ENCODE peak calls at places on chromosomes 11 and 22, in five cellular contexts. One of them, this sample, is unnamed.

GRCh38 chr11:67118059-67118766 is 850 bp upstream of the KDM2A start:
- DNase-seq in esophagus muscularis mucosa: no peak
- DNase-seq in AG04450: no peak
- DNase-seq in brain pericyte: no peak
- DNase-seq in AG09309: no peak
- DNase-seq in this sample: no peak

GRCh38 chr11:6565325-6565724 is 38.1 kb downstream of the RRP8 start:
- DNase-seq in esophagus muscularis mucosa: no peak
- DNase-seq in AG04450: no peak
- DNase-seq in brain pericyte: no peak
- DNase-seq in AG09309: no peak
- DNase-seq in this sample: no peak

GRCh38 chr11:20132667-20133039 is 27.6 kb downstream of the DBX1 start:
- DNase-seq in esophagus muscularis mucosa: no peak
- DNase-seq in AG04450: no peak
- DNase-seq in brain pericyte: no peak
- DNase-seq in AG09309: no peak
- DNase-seq in this sample: no peak

GRCh38 chr11:6576471-6577373 is 26.7 kb downstream of the RRP8 start:
- DNase-seq in esophagus muscularis mucosa: peak
- DNase-seq in AG04450: no peak
- DNase-seq in brain pericyte: peak
- DNase-seq in AG09309: peak
- DNase-seq in this sample: no peak

GRCh38 chr11:79845002-79845709 is 404.3 kb upstream of the TENM4 start:
- DNase-seq in esophagus muscularis mucosa: no peak
- DNase-seq in AG04450: no peak
- DNase-seq in brain pericyte: no peak
- DNase-seq in AG09309: no peak
- DNase-seq in this sample: no peak

GRCh38 chr11:65927904-65928397 is 8.7 kb downstream of the DRAP1 start:
- DNase-seq in esophagus muscularis mucosa: no peak
- DNase-seq in AG04450: no peak
- DNase-seq in brain pericyte: no peak
- DNase-seq in AG09309: no peak
- DNase-seq in this sample: no peak

GRCh38 chr22:46121079-46121478 is 29.2 kb upstream of the PPARA start:
- DNase-seq in esophagus muscularis mucosa: no peak
- DNase-seq in AG04450: no peak
- DNase-seq in brain pericyte: no peak
- DNase-seq in AG09309: no peak
- DNase-seq in this sample: no peak

GRCh38 chr11:88979641-88980040 is 86.1 kb downstream of the GRM5 start:
- DNase-seq in esophagus muscularis mucosa: no peak
- DNase-seq in AG04450: peak
- DNase-seq in brain pericyte: no peak
- DNase-seq in AG09309: peak
- DNase-seq in this sample: peak

GRCh38 chr11:128289048-128289447 is 298.3 kb downstream of the ETS1 start:
- DNase-seq in esophagus muscularis mucosa: no peak
- DNase-seq in AG04450: no peak
- DNase-seq in brain pericyte: no peak
- DNase-seq in AG09309: no peak
- DNase-seq in this sample: no peak

GRCh38 chr22:43889366-43890253 is 2.2 kb downstream of the PNPLA5 start:
- DNase-seq in esophagus muscularis mucosa: no peak
- DNase-seq in AG04450: no peak
- DNase-seq in brain pericyte: no peak
- DNase-seq in AG09309: no peak
- DNase-seq in this sample: no peak

GRCh38 chr11:60130496-60130895 is 42.0 kb downstream of the MS4A2 start:
- DNase-seq in esophagus muscularis mucosa: no peak
- DNase-seq in AG04450: no peak
- DNase-seq in brain pericyte: no peak
- DNase-seq in AG09309: no peak
- DNase-seq in this sample: peak

GRCh38 chr22:48068323-48068722 is 1305.9 kb downstream of the TBC1D22A start:
- DNase-seq in esophagus muscularis mucosa: no peak
- DNase-seq in AG04450: no peak
- DNase-seq in brain pericyte: no peak
- DNase-seq in AG09309: no peak
- DNase-seq in this sample: no peak

GRCh38 chr11:13679768-13680167 is 11.3 kb downstream of the FAR1 start:
- DNase-seq in esophagus muscularis mucosa: no peak
- DNase-seq in AG04450: no peak
- DNase-seq in brain pericyte: no peak
- DNase-seq in AG09309: no peak
- DNase-seq in this sample: no peak

GRCh38 chr11:134504146-134504905 is 92.3 kb upstream of the B3GAT1 start:
- DNase-seq in esophagus muscularis mucosa: no peak
- DNase-seq in AG04450: no peak
- DNase-seq in brain pericyte: no peak
- DNase-seq in AG09309: no peak
- DNase-seq in this sample: no peak

GRCh38 chr11:129733384-129733783 is 82.3 kb upstream of the TMEM45B start:
- DNase-seq in esophagus muscularis mucosa: peak
- DNase-seq in AG04450: no peak
- DNase-seq in brain pericyte: no peak
- DNase-seq in AG09309: no peak
- DNase-seq in this sample: no peak

GRCh38 chr11:17609536-17610401 is 62.7 kb downstream of the OTOG start:
- DNase-seq in esophagus muscularis mucosa: peak
- DNase-seq in AG04450: no peak
- DNase-seq in brain pericyte: no peak
- DNase-seq in AG09309: no peak
- DNase-seq in this sample: no peak

GRCh38 chr11:27699242-27699925 is 871 bp downstream of the BDNF start:
- DNase-seq in esophagus muscularis mucosa: no peak
- DNase-seq in AG04450: no peak
- DNase-seq in brain pericyte: no peak
- DNase-seq in AG09309: no peak
- DNase-seq in this sample: no peak

GRCh38 chr22:22818861-22819855 is 68.5 kb upstream of the IGLL5 start:
- DNase-seq in esophagus muscularis mucosa: peak
- DNase-seq in AG04450: no peak
- DNase-seq in brain pericyte: no peak
- DNase-seq in AG09309: no peak
- DNase-seq in this sample: no peak

GRCh38 chr11:55367674-55368073 is at the start of gene OR4A15:
- DNase-seq in esophagus muscularis mucosa: no peak
- DNase-seq in AG04450: no peak
- DNase-seq in brain pericyte: no peak
- DNase-seq in AG09309: no peak
- DNase-seq in this sample: no peak

GRCh38 chr11:111459506-111460270 is 52.5 kb downstream of the BTG4 start:
- DNase-seq in esophagus muscularis mucosa: peak
- DNase-seq in AG04450: no peak
- DNase-seq in brain pericyte: no peak
- DNase-seq in AG09309: no peak
- DNase-seq in this sample: no peak

GRCh38 chr22:39932918-39933649 is 27.1 kb upstream of the TMA7B start:
- DNase-seq in esophagus muscularis mucosa: no peak
- DNase-seq in AG04450: no peak
- DNase-seq in brain pericyte: no peak
- DNase-seq in AG09309: no peak
- DNase-seq in this sample: peak

GRCh38 chr22:23102776-23103175 is 32.5 kb downstream of the GNAZ start:
- DNase-seq in esophagus muscularis mucosa: no peak
- DNase-seq in AG04450: no peak
- DNase-seq in brain pericyte: no peak
- DNase-seq in AG09309: no peak
- DNase-seq in this sample: no peak

This sample was measured in HS-27A.